ENCODE peak calls at places on chromosomes 6 and 20, in four cellular contexts. K is A549, S is right lobe of liver, L is RWPE1. O is an unnamed sample.

GRCh38 chr6:28683945-28684538 is 158.4 kb downstream of the GPX5 start:
- DNase-seq in K (peak), S (no peak), L (peak), O (no peak)

GRCh38 chr20:967796-968742 is 34.0 kb downstream of the RSPO4 start:
- DNase-seq in S (no peak), K (no peak), L (peak), O (no peak)

GRCh38 chr6:10341605-10342004 is 73.3 kb downstream of the TFAP2A start:
- DNase-seq in L (no peak), S (no peak), K (no peak), O (no peak)

GRCh38 chr6:45472383-45472782 is 94.6 kb upstream of the SUPT3H start:
- DNase-seq in S (no peak), K (no peak), L (no peak), O (no peak)

GRCh38 chr6:5950448-5950847 is 56.3 kb downstream of the NRN1 start:
- DNase-seq in K (no peak), S (no peak), L (no peak), O (no peak)

GRCh38 chr6:49087372-49087771 is 375.7 kb downstream of the MMUT start:
- DNase-seq in K (no peak), S (no peak), L (no peak), O (no peak)

GRCh38 chr6:27630727-27631613 is 158.1 kb upstream of the ZNF184 start:
- DNase-seq in K (peak), S (no peak), L (peak), O (no peak)

GRCh38 chr6:125173341-125173740 is 19.8 kb downstream of the TPD52L1 start:
- DNase-seq in L (no peak), K (no peak), S (no peak), O (peak)

GRCh38 chr6:137740967-137741761 is 125.9 kb upstream of the TNFAIP3 start:
- DNase-seq in L (no peak), S (no peak), K (no peak), O (no peak)

GRCh38 chr6:30849903-30850651 is 34.2 kb upstream of the DDR1 start:
- DNase-seq in S (no peak), L (no peak), K (no peak), O (no peak)

GRCh38 chr6:138512615-138513014 is 13.3 kb upstream of the NHSL1 start:
- DNase-seq in L (no peak), S (no peak), K (no peak), O (no peak)

GRCh38 chr20:25437153-25437581 is 29.7 kb downstream of the GINS1 start:
- DNase-seq in S (no peak), K (no peak), L (peak), O (no peak)

DNA sequence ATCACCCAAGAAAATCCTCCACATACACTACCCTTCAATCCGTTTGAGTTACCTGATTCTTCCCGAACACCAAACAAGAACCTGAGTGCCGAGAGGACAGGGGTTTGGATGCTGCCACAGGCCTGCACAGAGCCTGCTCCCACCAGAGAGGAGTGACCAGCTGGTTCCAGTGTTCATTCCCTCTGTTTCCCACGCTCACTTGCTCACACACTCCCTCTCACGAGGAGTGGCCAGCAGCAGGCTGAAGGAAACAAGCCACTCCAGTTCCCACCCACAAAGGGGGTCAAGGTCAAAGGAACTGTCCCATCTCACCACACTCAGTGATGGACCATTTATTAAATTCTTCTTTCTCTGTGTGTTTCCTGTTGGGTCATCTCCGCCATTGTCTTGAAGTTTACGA is 97.2 kb upstream of the SNX9 start:
- DNase-seq in K (no peak), S (no peak), L (no peak), O (no peak)
- H3K27ac ChIP-seq in K (no peak), S (no peak), L (no peak), O (no peak)

DNA sequence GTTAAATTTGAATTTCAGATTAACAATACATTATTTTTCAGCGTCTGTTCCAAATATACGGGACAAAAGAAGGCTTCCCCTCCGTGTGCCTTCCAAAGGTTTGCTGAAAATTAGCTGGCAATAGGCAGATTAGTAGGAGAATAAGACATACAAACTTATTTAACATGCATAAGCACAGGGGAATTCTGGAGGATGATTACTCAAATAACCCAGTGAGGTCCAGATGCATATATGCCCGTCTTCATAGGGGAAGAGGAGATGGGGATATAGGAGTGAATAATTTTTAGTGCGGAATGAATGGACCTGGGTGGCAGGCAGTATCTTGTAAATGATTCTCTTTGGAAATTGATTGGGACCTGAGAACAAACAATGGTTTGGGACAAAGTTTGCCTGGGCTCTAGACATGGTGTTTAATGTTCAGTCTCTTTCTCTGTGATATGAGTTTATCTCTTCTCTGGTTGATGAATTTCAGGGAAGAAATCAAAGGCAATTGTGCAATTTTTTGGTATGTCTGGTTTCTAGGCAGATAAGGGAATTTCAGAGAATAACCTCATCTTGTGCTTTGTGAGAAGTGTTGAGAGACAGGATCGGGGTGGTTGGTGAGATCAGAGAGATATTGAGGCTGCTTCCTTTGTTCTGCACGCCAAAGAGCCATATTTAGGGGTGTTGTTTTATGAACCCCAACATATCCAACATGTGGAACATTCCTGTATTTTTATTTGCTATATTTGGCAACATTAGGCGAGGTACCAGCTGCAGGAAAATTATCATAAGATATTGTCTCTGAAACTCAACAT is 63.7 kb downstream of the MKKS start:
- DNase-seq in K (peak), S (peak), L (no peak), O (no peak)
- H3K27ac ChIP-seq in K (peak), S (peak), L (no peak), O (no peak)

GRCh38 chr6:89320012-89320559 is 5.0 kb upstream of the GABRR2 start:
- DNase-seq in L (no peak), S (no peak), K (no peak), O (no peak)

GRCh38 chr6:89321571-89321970 is 6.5 kb upstream of the GABRR2 start:
- DNase-seq in L (no peak), K (no peak), S (no peak), O (no peak)

GRCh38 chr6:89323461-89324098 is 8.5 kb upstream of the GABRR2 start:
- DNase-seq in S (no peak), K (no peak), L (no peak), O (no peak)

GRCh38 chr6:89324304-89324703 is 9.2 kb upstream of the GABRR2 start:
- DNase-seq in L (no peak), S (no peak), K (no peak), O (no peak)

GRCh38 chr6:89321131-89321530 is 6.0 kb upstream of the GABRR2 start:
- DNase-seq in S (no peak), L (no peak), K (no peak), O (no peak)
- H3K27ac ChIP-seq in S (no peak), L (no peak), K (no peak), O (no peak)

GRCh38 chr6:166364480-166364879 is 18.3 kb downstream of the MPC1 start:
- DNase-seq in L (no peak), K (no peak), S (no peak), O (no peak)
- H3K27ac ChIP-seq in L (no peak), K (no peak), S (no peak), O (no peak)